ENCODE peak calls at places on chromosomes 1 and 21, in four cellular contexts. W, U, X and F are unnamed samples.

GRCh38 chr1:244965182-244965581 is 100.8 kb upstream of the HNRNPU start:
- DNase-seq in W (peak), X (no peak), U (no peak), F (no peak)

GRCh38 chr1:216140650-216141547 is 282.3 kb downstream of the USH2A start:
- DNase-seq in X (no peak), U (no peak), W (peak), F (no peak)

GRCh38 chr1:244314921-244315544 is 136.7 kb downstream of the ADSS2 start:
- DNase-seq in U (no peak), W (no peak), X (no peak), F (no peak)

GRCh38 chr1:185046639-185047038 is 1.3 kb downstream of the RNF2 start:
- DNase-seq in U (no peak), X (no peak), W (no peak), F (peak)

GRCh38 chr1:87435484-87435883 is 106.8 kb downstream of the LMO4 start:
- DNase-seq in X (peak), W (peak), U (no peak), F (peak)

GRCh38 chr1:117481410-117481809 is 114.2 kb downstream of the MAN1A2 start:
- DNase-seq in X (no peak), U (no peak), W (no peak), F (no peak)

GRCh38 chr1:161173711-161174110 is 3.6 kb downstream of the B4GALT3 start:
- DNase-seq in X (no peak), U (no peak), W (no peak), F (no peak)

GRCh38 chr1:40030528-40031135 is 9.9 kb upstream of the CAP1 start:
- DNase-seq in U (no peak), W (peak), X (peak), F (peak)

GRCh38 chr1:230113605-230114241 is 46.7 kb downstream of the GALNT2 start:
- DNase-seq in U (no peak), X (peak), W (peak), F (peak)

GRCh38 chr1:222933273-222933672 is 118.4 kb downstream of the DISP1 start:
- DNase-seq in U (no peak), X (no peak), W (no peak), F (no peak)

GRCh38 chr1:198187973-198188588 is 31.3 kb downstream of the NEK7 start:
- DNase-seq in U (no peak), X (no peak), W (no peak), F (peak)

GRCh38 chr21:38993561-38993960 is 187.8 kb downstream of the ETS2 start:
- DNase-seq in X (peak), W (peak), U (peak), F (peak)

GRCh38 chr21:46459356-46460112 is 843 bp downstream of the DIP2A start:
- DNase-seq in W (peak), U (peak), X (peak), F (peak)

GRCh38 chr1:93964096-93964776 is 55.0 kb upstream of the GCLM start:
- DNase-seq in U (no peak), X (peak), W (no peak), F (peak)

DNA sequence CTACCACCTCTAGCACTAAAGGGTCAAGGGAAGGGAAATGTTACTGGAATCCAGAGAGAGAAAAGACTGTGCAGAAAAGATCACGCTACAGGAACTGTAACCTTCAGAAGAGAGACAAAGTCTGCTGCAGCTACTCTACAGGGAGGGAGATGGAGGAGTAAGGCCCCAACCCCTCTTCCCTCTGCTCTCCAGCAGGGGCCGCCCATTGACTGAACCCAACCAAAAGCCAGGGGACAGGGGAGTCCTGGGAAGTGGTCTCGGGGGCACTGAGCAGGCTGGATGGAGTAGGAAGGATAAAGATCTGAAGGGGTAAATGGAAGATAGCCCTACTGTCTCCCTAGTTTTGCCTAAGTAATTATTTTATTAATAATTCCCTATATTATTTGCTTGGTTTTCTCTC is 72.8 kb upstream of the NR5A2 start:
- DNase-seq in W (no peak), U (no peak), X (no peak), F (no peak)
- TF ChIP-seq CTCF in W (peak), U (no peak), X (peak), F (peak)

GRCh38 chr1:106022312-106022902 is 1034.1 kb upstream of the PRMT6 start:
- DNase-seq in U (no peak), X (peak), W (peak), F (peak)
- TF ChIP-seq CTCF in U (no peak), X (peak), W (peak), F (peak)

GRCh38 chr21:45354970-45355369 is 50.0 kb upstream of the COL18A1 start:
- DNase-seq in W (no peak), U (no peak), X (no peak), F (no peak)

GRCh38 chr21:45356653-45357435 is 48.1 kb upstream of the COL18A1 start:
- DNase-seq in U (no peak), W (no peak), X (no peak), F (no peak)

GRCh38 chr21:45355573-45355972 is 49.4 kb upstream of the COL18A1 start:
- DNase-seq in U (no peak), X (no peak), W (no peak), F (no peak)

GRCh38 chr21:45357436-45358260 is 47.3 kb upstream of the COL18A1 start:
- DNase-seq in X (no peak), U (peak), W (peak), F (no peak)

GRCh38 chr21:45356251-45356650 is 48.7 kb upstream of the COL18A1 start:
- DNase-seq in U (no peak), X (no peak), W (no peak), F (no peak)
- TF ChIP-seq CTCF in U (no peak), X (peak), W (no peak), F (no peak)

DNA sequence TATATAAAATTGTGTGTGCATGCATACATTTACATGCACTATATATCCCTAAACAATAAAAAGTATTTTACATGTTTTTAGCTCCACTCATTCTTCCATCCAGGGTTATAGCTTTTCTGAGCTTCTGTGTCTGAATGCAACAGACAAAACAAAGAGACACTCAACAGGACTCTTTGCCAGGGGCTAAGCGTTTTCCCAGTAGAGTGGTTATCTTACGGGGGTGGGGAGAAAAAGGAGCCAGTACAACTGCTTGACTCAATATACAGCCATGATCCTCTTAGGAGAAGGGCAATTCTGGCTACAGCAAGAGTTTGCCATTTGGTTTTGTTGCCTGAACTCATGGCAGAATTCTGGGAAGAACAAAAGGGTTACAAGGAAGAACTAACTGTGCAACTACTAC is 14.6 kb upstream of the PPP2R5A start:
- DNase-seq in W (no peak), X (no peak), U (no peak), F (no peak)
- TF ChIP-seq CTCF in W (no peak), X (no peak), U (no peak), F (no peak)

GRCh38 chr21:18384771-18385170 is 18.8 kb downstream of the TMPRSS15 start:
- DNase-seq in X (peak), U (no peak), W (peak), F (peak)

GRCh38 chr21:18382141-18382540 is 21.4 kb downstream of the TMPRSS15 start:
- DNase-seq in W (no peak), X (no peak), U (no peak), F (no peak)

DNA sequence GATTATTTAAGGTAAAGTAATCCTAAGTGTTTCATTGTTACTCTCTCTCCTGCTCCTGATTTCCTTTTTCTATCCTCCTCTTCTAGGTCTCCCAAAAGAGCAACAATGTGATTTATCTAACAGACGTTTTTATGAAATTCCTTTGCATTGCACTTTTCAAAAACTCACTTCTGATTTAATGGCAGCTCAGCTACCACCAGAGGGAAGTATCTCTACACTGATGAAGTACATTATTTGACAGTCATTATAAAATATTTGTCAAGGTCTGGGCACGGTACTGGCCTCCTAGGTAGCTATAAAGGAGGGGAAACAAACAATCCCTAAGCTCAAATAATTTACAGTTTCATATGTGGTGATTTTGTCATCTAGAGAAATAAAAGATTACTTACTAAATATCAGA is 15.6 kb downstream of the TMPRSS15 start:
- DNase-seq in U (no peak), X (no peak), W (no peak), F (no peak)
- TF ChIP-seq CTCF in U (no peak), X (no peak), W (no peak), F (no peak)

GRCh38 chr1:11648732-11649158 is 5.5 kb downstream of the FBXO2 start:
- DNase-seq in X (no peak), U (no peak), W (no peak), F (peak)
- TF ChIP-seq CTCF in X (no peak), U (no peak), W (no peak), F (peak)

GRCh38 chr1:45802343-45803298 is 791 bp upstream of the MAST2 start:
- DNase-seq in U (peak), W (peak), X (peak), F (peak)
- TF ChIP-seq CTCF in U (no peak), W (no peak), X (no peak), F (no peak)

GRCh38 chr1:203861379-203862184 is at the start of gene SNRPE:
- DNase-seq in W (peak), X (peak), U (peak), F (peak)
- TF ChIP-seq CTCF in W (peak), X (peak), U (peak), F (peak)

DNA sequence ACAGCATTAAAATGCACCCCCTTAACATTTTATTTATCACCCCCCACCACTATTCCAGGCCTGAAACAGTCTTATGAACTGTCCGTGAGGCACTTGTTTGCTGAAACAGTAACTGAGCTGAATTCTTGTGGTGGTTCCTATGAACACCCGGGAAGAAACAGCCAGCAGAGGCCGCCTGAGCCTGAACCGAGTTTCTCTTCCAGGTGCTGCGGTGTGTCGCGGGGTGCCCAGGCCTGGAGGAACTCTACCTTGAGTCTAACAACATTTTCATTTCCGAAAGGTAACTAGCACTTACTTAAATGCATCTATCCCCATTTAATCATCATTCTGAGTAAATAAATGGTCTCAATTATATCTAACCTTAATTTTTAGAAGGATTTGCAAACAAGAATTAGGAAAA is 66.8 kb downstream of the TBCE start:
- DNase-seq in X (no peak), W (no peak), U (no peak), F (no peak)
- TF ChIP-seq CTCF in X (no peak), W (no peak), U (no peak), F (no peak)